ENCODE peak calls at places on chromosomes 11 and 22, in seven cellular contexts. N, T, F, E, C, L and Y are unnamed samples.

GRCh38 chr22:45997077-45997774 is 20.3 kb upstream of the WNT7B start:
- DNase-seq in C (peak; percentile 63), T (peak; percentile 90), L (peak; percentile 98), F (peak; percentile 89), N (peak; percentile 95), E (peak; percentile 96), Y (peak; percentile 88)

GRCh38 chr11:65042899-65043298 is 1.9 kb downstream of the SAC3D1 start:
- DNase-seq in F (no peak), N (no peak), E (no peak), T (no peak), L (no peak), C (no peak), Y (no peak)

GRCh38 chr11:128354476-128354875 is 232.9 kb downstream of the ETS1 start:
- DNase-seq in N (no peak), T (no peak), F (no peak), L (no peak), C (no peak), E (no peak), Y (no peak)

GRCh38 chr11:22734628-22735345 is 68.4 kb downstream of the GAS2 start:
- DNase-seq in N (no peak), E (no peak), F (no peak), T (no peak), L (no peak), C (no peak), Y (no peak)

GRCh38 chr11:60982184-60982583 is 10.7 kb downstream of the CD6 start:
- DNase-seq in F (no peak), E (no peak), L (no peak), N (no peak), T (no peak), C (no peak), Y (no peak)

GRCh38 chr11:68263444-68264035 is 8.2 kb downstream of the C11orf24 start:
- DNase-seq in F (no peak), L (no peak), E (no peak), N (no peak), T (no peak), C (no peak), Y (no peak)

GRCh38 chr11:130858215-130858614 is 58.1 kb downstream of the SNX19 start:
- DNase-seq in N (no peak), L (no peak), E (no peak), F (no peak), C (no peak), T (no peak), Y (no peak)

GRCh38 chr11:121757480-121758125 is 304.8 kb upstream of the SORL1-AS1 start:
- DNase-seq in E (no peak), T (peak; percentile 9), N (no peak), C (no peak), F (no peak), L (peak; percentile 20), Y (no peak)

GRCh38 chr11:115623021-115623451 is 118.8 kb upstream of the CADM1 start:
- DNase-seq in T (peak; percentile 87), C (peak; percentile 42), E (peak; percentile 93), L (no peak), N (peak; percentile 70), F (peak; percentile 54), Y (peak; percentile 59)

GRCh38 chr22:35155403-35156025 is 89.6 kb downstream of the ISX start:
- DNase-seq in L (no peak), E (no peak), F (no peak), T (no peak), N (no peak), C (no peak), Y (no peak)

GRCh38 chr11:112652786-112653390 is 308.3 kb upstream of the NCAM1 start:
- DNase-seq in E (no peak), L (no peak), N (no peak), C (no peak), F (no peak), T (no peak), Y (no peak)

GRCh38 chr22:45504703-45505341 is 2.1 kb downstream of the FBLN1 start:
- DNase-seq in C (no peak), F (peak; percentile 53), E (peak; percentile 75), T (no peak), L (peak; percentile 7), N (peak; percentile 57), Y (no peak)

GRCh38 chr22:20021196-20022181 is 579 bp downstream of the TANGO2 start:
- DNase-seq in N (no peak), C (peak; percentile 85), T (peak; percentile 90), L (peak; percentile 42), E (peak; percentile 93), F (peak; percentile 68), Y (no peak)

GRCh38 chr22:27662359-27663030 is 139.1 kb downstream of the MN1 start:
- DNase-seq in L (peak; percentile 61), T (peak; percentile 84), C (peak; percentile 49), F (peak; percentile 90), N (peak; percentile 82), E (peak; percentile 93), Y (peak; percentile 53)

GRCh38 chr11:73787643-73788537 is at the start of gene MRPL48:
- DNase-seq in C (peak; percentile 89), L (peak; percentile 88), T (peak; percentile 94), E (peak; percentile 95), N (peak; percentile 91), F (peak; percentile 93), Y (peak; percentile 87)

GRCh38 chr11:83933008-83933407 is 646.8 kb upstream of the CCDC90B start:
- DNase-seq in C (no peak), E (no peak), T (no peak), L (no peak), F (no peak), N (no peak), Y (no peak)

GRCh38 chr11:86447763-86448480 is 73.2 kb downstream of the CCDC81 start:
- DNase-seq in C (no peak), L (no peak), N (no peak), T (no peak), F (no peak), E (no peak), Y (no peak)

GRCh38 chr11:123407124-123407995 is 22.7 kb upstream of the GRAMD1B start:
- DNase-seq in L (peak; percentile 75), C (peak; percentile 73), T (peak; percentile 86), F (peak; percentile 84), N (peak; percentile 62), E (peak; percentile 71), Y (peak; percentile 30)

GRCh38 chr22:38981005-38981658 is 1.0 kb upstream of the APOBEC3B start:
- DNase-seq in E (no peak), F (peak; percentile 55), N (peak; percentile 54), C (no peak), L (no peak), T (no peak), Y (peak; percentile 55)

GRCh38 chr11:46315783-46316563 is 31.3 kb upstream of the DGKZ start:
- DNase-seq in N (no peak), C (peak; percentile 80), F (peak; percentile 76), E (peak; percentile 80), L (no peak), T (peak; percentile 45), Y (no peak)

GRCh38 chr22:38133331-38133730 is 22.8 kb upstream of the BAIAP2L2 start:
- DNase-seq in C (no peak), T (no peak), E (no peak), N (no peak), L (no peak), F (no peak), Y (no peak)

GRCh38 chr11:128222245-128222959 is 365.0 kb downstream of the ETS1 start:
- DNase-seq in F (no peak), T (no peak), N (no peak), C (no peak), L (peak; percentile 39), E (no peak), Y (no peak)

GRCh38 chr22:20244744-20245576 is 23.2 kb downstream of the RTN4R start:
- DNase-seq in T (no peak), N (no peak), E (no peak), C (no peak), L (no peak), F (no peak), Y (no peak)

GRCh38 chr11:72844356-72844755 is 30.1 kb downstream of the ATG16L2 start:
- DNase-seq in E (peak; percentile 69), F (no peak), L (no peak), N (no peak), C (no peak), T (no peak), Y (no peak)

DNA sequence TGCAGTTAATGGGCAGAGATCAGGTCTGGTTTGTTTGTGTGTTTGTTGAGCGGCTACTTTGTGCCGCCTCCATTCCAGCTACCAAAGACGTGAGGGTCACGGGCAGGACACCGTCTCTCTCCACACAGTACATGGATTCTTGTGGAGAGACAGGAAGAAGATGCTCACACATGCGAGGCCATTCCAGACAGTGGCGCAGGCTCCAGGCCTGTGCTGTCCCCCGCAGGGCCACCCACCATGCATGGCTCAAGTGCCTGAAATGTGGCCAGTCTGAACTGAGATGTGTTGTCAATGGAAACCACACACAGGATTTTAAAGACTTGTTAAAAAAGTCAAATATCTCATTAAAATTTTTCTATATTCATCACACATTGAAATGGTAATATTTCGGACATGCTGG is 848.3 kb downstream of the TBC1D22A start:
- DNase-seq in L (no peak), N (no peak), F (no peak), T (no peak), C (no peak), E (no peak), Y (no peak)
- H3K4me1 ChIP-seq in L (no peaks in the 10 kb centered on the region), N (no peaks in the 10 kb centered on the region), F (no peaks in the 10 kb centered on the region), T (no peaks in the 10 kb centered on the region), C (no peaks in the 10 kb centered on the region), E (no peaks in the 10 kb centered on the region), Y (no peaks in the 10 kb centered on the region)

GRCh38 chr22:50531546-50532352 is 1.9 kb upstream of the TYMP start:
- DNase-seq in E (peak; percentile 89), T (peak; percentile 78), L (peak; percentile 42), N (peak; percentile 55), F (no peak), C (peak; percentile 84), Y (peak; percentile 66)
- TF ChIP-seq POLR2A in E (peak; percentile 35), T (peak; percentile 17), L (no peak), N (no peak), F (no peak), C (no peak), Y (peak; percentile 46)

DNA sequence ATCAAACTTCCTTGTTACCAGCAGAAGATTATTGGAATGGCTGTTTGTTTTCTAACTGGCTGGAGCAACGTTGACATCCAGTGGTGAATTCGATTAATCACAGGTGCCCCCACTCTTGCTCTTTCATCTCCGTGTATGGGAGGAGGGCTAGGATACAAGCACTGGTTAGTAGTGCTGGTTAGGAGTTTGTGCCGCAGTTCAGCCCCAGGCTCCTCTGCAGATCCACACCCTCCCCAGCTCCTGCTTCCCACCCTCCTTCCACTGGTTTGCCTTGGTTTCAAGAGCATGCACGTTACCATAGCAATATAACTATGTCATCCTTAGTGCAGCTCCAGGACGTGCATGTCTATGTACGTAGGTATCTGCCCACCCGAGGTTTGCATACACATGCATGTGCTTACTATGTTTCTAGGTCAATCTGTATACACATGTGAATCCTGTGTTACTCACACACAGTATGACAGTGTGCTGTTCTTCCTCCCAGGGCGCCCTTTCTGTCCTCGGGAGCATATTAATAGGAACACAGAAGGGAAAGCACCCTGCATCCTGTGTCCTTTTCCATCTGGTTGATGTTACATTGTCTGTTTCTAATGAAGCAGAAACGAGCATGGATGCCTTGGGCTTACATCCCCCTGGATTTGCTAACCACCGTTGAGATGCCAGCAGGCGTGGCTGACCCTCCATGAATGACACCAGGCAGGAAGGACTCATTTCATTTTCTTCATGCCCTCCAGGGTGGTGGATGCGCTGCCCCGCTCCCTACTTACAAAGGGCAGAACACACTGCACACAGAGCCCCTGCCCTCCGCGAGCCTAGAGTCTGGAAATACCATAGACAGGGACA is 539.2 kb downstream of the OPCML start:
- DNase-seq in T (no peak), L (no peak), F (no peak), E (no peak), C (no peak), N (no peak), Y (no peak)
- TF ChIP-seq CTCF in T (no peak), L (no peak), F (no peak), E (no peak), C (no peak), N (no peak), Y (no peak)

GRCh38 chr22:42950281-42950680 is 64.7 kb downstream of the PACSIN2 start:
- DNase-seq in C (no peak), F (no peak), L (no peak), E (no peak), T (no peak), N (no peak), Y (no peak)
- H3K4me1 ChIP-seq in C (peaks cover 90% of the 10 kb centered on the region), F (peaks cover 20% of the 10 kb centered on the region), L (peaks cover 21% of the 10 kb centered on the region), E (peaks cover 60% of the 10 kb centered on the region), T (peaks cover 12% of the 10 kb centered on the region), N (peaks cover 18% of the 10 kb centered on the region), Y (no peaks in the 10 kb centered on the region)